ENCODE peak calls at places on chromosome 16, in ten cellular contexts. A is A549; O is left colon; L is effector CD4-positive, alpha-beta T cell; Y is kidney tubule cell; N is Peyer's patch; P is stimulated activated CD4-positive, alpha-beta T cell treated with anti-CD3 and anti-CD28 coated beads, Interleukin-15, amount 100 ng/mL, for 48 hours; T is activated T-helper 1 cell treated with anti-CD3 and anti-CD28 coated beads, Interleukin-2, amount 50 U/mL, for 16 hours; Q is GM12865; W is stimulated activated CD8-positive, alpha-beta memory T cell treated with anti-CD3 and anti-CD28 coated beads, Interleukin-12 subunit alpha, Interleukin-12 subunit beta, amount 100 ng/mL, for 4 hours. Z is an unnamed sample.

GRCh38 chr16:24499193-24499814 is 40.1 kb upstream of the RBBP6 start:
- DNase-seq in A (peak), O (no peak), L (no peak), Y (peak), N (no peak), P (peak), T (no peak), Q (peak), W (no peak), Z (no peak)

GRCh38 chr16:85372627-85373372 is 240.3 kb upstream of the GSE1 start:
- DNase-seq in A (peak), O (no peak), L (no peak), Y (peak), N (no peak), P (peak), T (no peak), Q (no peak), W (no peak), Z (peak)

GRCh38 chr16:48556913-48557351 is 53.0 kb downstream of the N4BP1 start:
- DNase-seq in A (no peak), O (no peak), L (no peak), Y (peak), N (no peak), P (no peak), T (no peak), Q (peak), W (no peak), Z (peak)

GRCh38 chr16:89553733-89554132 is 6.7 kb upstream of the RPL13 start:
- DNase-seq in A (no peak), O (no peak), L (no peak), Y (no peak), N (no peak), P (no peak), T (no peak), Q (no peak), W (no peak), Z (no peak)

GRCh38 chr16:1038932-1039331 is 33.6 kb upstream of the SSTR5 start:
- DNase-seq in A (no peak), O (no peak), L (no peak), Y (no peak), N (no peak), P (no peak), T (no peak), Q (no peak), W (no peak), Z (no peak)

GRCh38 chr16:24848065-24848464 is 2.3 kb downstream of the SLC5A11 start:
- DNase-seq in A (no peak), O (no peak), L (no peak), Y (peak), N (no peak), P (no peak), T (no peak), Q (no peak), W (no peak), Z (no peak)

GRCh38 chr16:75787421-75787820 is 61.1 kb upstream of the CPHXL start:
- DNase-seq in A (no peak), O (no peak), L (no peak), Y (no peak), N (no peak), P (no peak), T (no peak), Q (no peak), W (no peak), Z (no peak)

GRCh38 chr16:28204211-28204610 is 7.6 kb downstream of the XPO6 start:
- DNase-seq in A (no peak), O (no peak), L (no peak), Y (no peak), N (no peak), P (no peak), T (no peak), Q (no peak), W (no peak), Z (no peak)

GRCh38 chr16:3490911-3491629 is 4.2 kb downstream of the C16orf90 start:
- DNase-seq in A (no peak), O (no peak), L (no peak), Y (no peak), N (no peak), P (no peak), T (no peak), Q (no peak), W (no peak), Z (no peak)

GRCh38 chr16:8655184-8655717 is 19.2 kb upstream of the ABAT start:
- DNase-seq in A (peak), O (no peak), L (no peak), Y (peak), N (no peak), P (peak), T (no peak), Q (peak), W (no peak), Z (peak)

GRCh38 chr16:1877089-1877488 is 5.1 kb upstream of the MEIOB start:
- DNase-seq in A (no peak), O (peak), L (no peak), Y (no peak), N (no peak), P (no peak), T (no peak), Q (no peak), W (no peak), Z (no peak)

GRCh38 chr16:27572711-27573110 is 22.8 kb downstream of the KATNIP start:
- DNase-seq in A (no peak), O (no peak), L (no peak), Y (no peak), N (no peak), P (no peak), T (no peak), Q (no peak), W (no peak), Z (no peak)

GRCh38 chr16:22337849-22338248 is 36.6 kb downstream of the CDR2 start:
- DNase-seq in A (no peak), O (no peak), L (no peak), Y (no peak), N (no peak), P (no peak), T (no peak), Q (no peak), W (no peak), Z (no peak)

GRCh38 chr16:19431636-19432340 is 14.1 kb downstream of the TMC5 start:
- DNase-seq in A (no peak), O (peak), L (no peak), Y (no peak), N (no peak), P (no peak), T (no peak), Q (no peak), W (no peak), Z (no peak)

GRCh38 chr16:9977333-9977897 is 204.8 kb downstream of the GRIN2A start:
- DNase-seq in A (no peak), O (no peak), L (no peak), Y (no peak), N (no peak), P (no peak), T (no peak), Q (no peak), W (no peak), Z (no peak)

GRCh38 chr16:70746708-70747424 is 54.1 kb downstream of the VAC14 start:
- DNase-seq in A (peak), O (peak), L (no peak), Y (peak), N (no peak), P (no peak), T (no peak), Q (peak), W (no peak), Z (no peak)

GRCh38 chr16:81912395-81912794 is 98.9 kb downstream of the SDR42E1 start:
- DNase-seq in A (no peak), O (no peak), L (no peak), Y (no peak), N (no peak), P (no peak), T (no peak), Q (no peak), W (no peak), Z (no peak)

GRCh38 chr16:89495121-89495520 is 4.8 kb upstream of the ANKRD11 start:
- DNase-seq in A (no peak), O (no peak), L (no peak), Y (peak), N (no peak), P (no peak), T (no peak), Q (no peak), W (no peak), Z (no peak)

GRCh38 chr16:16042076-16042475 is 92.7 kb downstream of the ABCC1 start:
- DNase-seq in A (no peak), O (no peak), L (no peak), Y (no peak), N (no peak), P (no peak), T (no peak), Q (no peak), W (no peak), Z (no peak)